ENCODE peak calls at places on chromosomes 5 and 9, in four cellular contexts. L is heart right ventricle, W is upper lobe of right lung, J is fibroblast of lung. R is an unnamed sample.

GRCh38 chr5:43227655-43228054 is 35.6 kb downstream of the NIM1K start:
- DNase-seq in L (no peak), W (no peak), J (peak), R (peak)

GRCh38 chr9:122463828-122464632 is 13.7 kb downstream of the OR1J1 start:
- DNase-seq in L (no peak), W (no peak), J (no peak), R (no peak)

GRCh38 chr5:44727100-44727499 is 81.6 kb upstream of the MRPS30 start:
- DNase-seq in L (no peak), W (no peak), J (no peak), R (no peak)

GRCh38 chr5:54470677-54471076 is 15.2 kb downstream of the HSPB3 start:
- DNase-seq in L (no peak), W (no peak), J (peak), R (no peak)

GRCh38 chr5:179194941-179195381 is 134.8 kb downstream of the ZNF354C start:
- DNase-seq in L (no peak), W (peak), J (no peak), R (no peak)

GRCh38 chr9:36250079-36250478 is 8.2 kb downstream of the GNE start:
- DNase-seq in L (no peak), W (no peak), J (no peak), R (no peak)

GRCh38 chr5:163915481-163915961 is 410.1 kb downstream of the MAT2B start:
- DNase-seq in L (no peak), W (peak), J (peak), R (peak)

GRCh38 chr5:99061711-99062110 is 132.9 kb upstream of the CHD1 start:
- DNase-seq in L (no peak), W (no peak), J (peak), R (no peak)

GRCh38 chr5:178234753-178235599 is 2.4 kb upstream of the PHYKPL start:
- DNase-seq in L (peak), W (peak), J (peak), R (peak)

GRCh38 chr5:131987251-131987650 is 24.2 kb downstream of the ACSL6 start:
- DNase-seq in L (no peak), W (no peak), J (no peak), R (no peak)

GRCh38 chr5:36215910-36216309 is 25.8 kb downstream of the NADK2 start:
- DNase-seq in L (no peak), W (no peak), J (no peak), R (no peak)

GRCh38 chr5:95080456-95080855 is 204.4 kb downstream of the MCTP1 start:
- DNase-seq in L (no peak), W (no peak), J (peak), R (no peak)

GRCh38 chr5:98771389-98772109 is 1.9 kb upstream of the RGMB start:
- DNase-seq in L (peak), W (no peak), J (peak), R (peak)

GRCh38 chr5:166073921-166074838 is 2217.3 kb upstream of the WWC1 start:
- DNase-seq in L (no peak), W (no peak), J (no peak), R (peak)

GRCh38 chr9:97046228-97046627 is 7.3 kb upstream of the CTSV start:
- DNase-seq in L (no peak), W (peak), J (no peak), R (no peak)

GRCh38 chr5:165157209-165157608 is 1651.8 kb downstream of the MAT2B start:
- DNase-seq in L (no peak), W (no peak), J (no peak), R (no peak)

GRCh38 chr9:8468048-8468600 is 668.5 kb upstream of the DMAC1 start:
- DNase-seq in L (no peak), W (no peak), J (no peak), R (no peak)

GRCh38 chr9:22446589-22446949 is at the start of gene DMRTA1:
- DNase-seq in L (peak), W (peak), J (peak), R (peak)

GRCh38 chr5:170475269-170476000 is 28.4 kb upstream of the KCNIP1 start:
- DNase-seq in L (no peak), W (no peak), J (no peak), R (no peak)

GRCh38 chr5:76388791-76389512 is 14.1 kb upstream of the IQGAP2 start:
- DNase-seq in L (no peak), W (no peak), J (no peak), R (peak)

GRCh38 chr5:57862471-57863282 is 380.1 kb upstream of the ACTBL2 start:
- DNase-seq in L (peak), W (no peak), J (peak), R (no peak)

GRCh38 chr5:16502866-16503265 is 37.3 kb upstream of the ZNF622 start:
- DNase-seq in L (no peak), W (no peak), J (no peak), R (no peak)

GRCh38 chr5:110112355-110112754 is 422.6 kb downstream of the MAN2A1 start:
- DNase-seq in L (no peak), W (no peak), J (no peak), R (no peak)

GRCh38 chr9:33044677-33045282 is 19.7 kb downstream of the DNAJA1 start:
- DNase-seq in L (peak), W (no peak), J (peak), R (no peak)

GRCh38 chr5:443239-444151 is 519 bp downstream of the EXOC3 start:
- DNase-seq in L (no peak), W (peak), J (no peak), R (no peak)

GRCh38 chr5:816176-816575 is 31.6 kb upstream of the ZDHHC11B start:
- DNase-seq in L (no peak), W (no peak), J (no peak), R (no peak)

GRCh38 chr5:83751201-83751600 is 30.5 kb upstream of the HAPLN1 start:
- DNase-seq in L (no peak), W (no peak), J (no peak), R (no peak)

GRCh38 chr5:167644619-167645018 is 646.8 kb upstream of the WWC1 start:
- DNase-seq in L (no peak), W (no peak), J (peak), R (no peak)

GRCh38 chr9:113668057-113668456 is 204.5 kb downstream of the RGS3 start:
- DNase-seq in L (no peak), W (no peak), J (no peak), R (no peak)

GRCh38 chr5:77906806-77907205 is 130.7 kb upstream of the TBCA start:
- DNase-seq in L (no peak), W (no peak), J (peak), R (no peak)

GRCh38 chr9:134897584-134898170 is 17.1 kb downstream of the FCN2 start:
- DNase-seq in L (no peak), W (peak), J (no peak), R (no peak)

GRCh38 chr5:122908662-122909061 is 63.2 kb downstream of the SNX24 start:
- DNase-seq in L (no peak), W (peak), J (peak), R (no peak)

GRCh38 chr5:8209500-8209899 is 340.6 kb downstream of the MTRR start:
- DNase-seq in L (no peak), W (no peak), J (no peak), R (no peak)

GRCh38 chr5:14696057-14696456 is 31.5 kb downstream of the OTULIN start:
- DNase-seq in L (no peak), W (no peak), J (no peak), R (no peak)

GRCh38 chr9:5361326-5362005 is 21.8 kb upstream of the RLN1 start:
- DNase-seq in L (no peak), W (no peak), J (no peak), R (no peak)

GRCh38 chr9:106859957-106860715 is 2.8 kb upstream of the ZNF462 start:
- DNase-seq in L (peak), W (peak), J (peak), R (no peak)

GRCh38 chr9:106861585-106862114 is 1.3 kb upstream of the ZNF462 start:
- DNase-seq in L (no peak), W (no peak), J (no peak), R (no peak)

GRCh38 chr9:106862946-106863740 is at the start of gene ZNF462:
- DNase-seq in L (peak), W (no peak), J (peak), R (peak)

GRCh38 chr9:106862115-106862945 is 636 bp upstream of the ZNF462 start:
- DNase-seq in L (peak), W (peak), J (peak), R (no peak)

GRCh38 chr9:106860731-106861584 is 2.0 kb upstream of the ZNF462 start:
- DNase-seq in L (peak), W (peak), J (peak), R (no peak)
- H3K4me3 ChIP-seq in L (peak), W (peak), J (peak), R (no peak)

GRCh38 chr5:133201310-133201709 is 149.5 kb downstream of the HSPA4 start:
- DNase-seq in L (no peak), W (no peak), J (no peak), R (no peak)
- H3K4me3 ChIP-seq in L (no peak), W (no peak), J (no peak), R (no peak)

GRCh38 chr9:74973714-74974113 is 21.0 kb upstream of the C9orf40 start:
- DNase-seq in L (no peak), W (no peak), J (no peak), R (peak)

GRCh38 chr9:74974558-74974957 is 21.8 kb upstream of the C9orf40 start:
- DNase-seq in L (no peak), W (no peak), J (no peak), R (no peak)

GRCh38 chr9:74979844-74980243 is 27.1 kb upstream of the C9orf40 start:
- DNase-seq in L (no peak), W (no peak), J (no peak), R (no peak)

GRCh38 chr9:74975538-74975937 is 22.8 kb upstream of the C9orf40 start:
- DNase-seq in L (no peak), W (no peak), J (no peak), R (no peak)
- H3K4me3 ChIP-seq in L (no peak), W (no peak), J (no peak), R (no peak)

DNA sequence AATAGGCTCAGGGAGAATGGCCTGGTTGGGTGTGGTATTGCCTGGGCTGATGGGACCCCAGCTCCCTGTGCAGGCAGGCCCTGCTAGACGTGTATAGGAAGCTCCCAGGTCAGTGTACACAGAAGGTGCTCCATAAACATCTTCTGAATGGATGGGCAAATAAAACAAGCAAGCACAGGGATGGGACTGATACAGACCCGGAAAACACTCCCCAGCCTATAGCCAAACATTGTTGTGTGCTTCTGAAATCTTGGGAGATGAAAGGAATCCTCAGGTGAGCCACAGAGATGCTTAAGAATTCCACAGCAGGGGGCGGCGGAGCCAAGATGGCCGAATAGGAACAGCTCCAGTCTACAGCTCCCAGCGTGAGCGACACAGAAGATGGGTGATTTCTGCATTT is 151.8 kb downstream of the ENTREP1 start:
- DNase-seq in L (no peak), W (no peak), J (no peak), R (peak)
- H3K4me3 ChIP-seq in L (no peak), W (no peak), J (no peak), R (no peak)

GRCh38 chr9:18438300-18438925 is 35.5 kb upstream of the ADAMTSL1 start:
- DNase-seq in L (peak), W (peak), J (peak), R (no peak)
- H3K4me3 ChIP-seq in L (peak), W (peak), J (peak), R (no peak)

DNA sequence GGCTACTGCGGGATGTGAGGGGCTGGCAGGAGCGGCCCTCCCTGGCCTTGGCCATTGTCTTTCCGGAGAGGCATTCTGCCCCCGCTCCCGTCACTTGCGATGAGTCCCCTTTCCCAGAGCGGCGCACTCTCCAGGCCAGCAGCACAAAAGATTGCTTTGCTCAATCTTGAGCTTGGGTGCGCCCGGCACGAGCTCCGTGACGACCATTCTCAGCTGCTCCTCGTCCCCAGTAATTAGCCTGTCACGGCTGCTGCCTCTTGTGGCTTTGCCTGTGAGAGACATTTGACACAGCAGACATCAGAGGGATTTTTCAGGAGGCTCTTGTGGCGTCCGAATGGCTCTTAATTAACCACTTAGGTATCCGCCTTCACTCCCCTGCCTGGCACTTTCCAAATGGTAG is 397.9 kb upstream of the IRX1 start:
- DNase-seq in L (no peak), W (no peak), J (no peak), R (peak)
- H3K4me3 ChIP-seq in L (no peak), W (no peak), J (no peak), R (no peak)